ENCODE peak calls at places on chromosomes 11 and 22, in eight cellular contexts. One of them, this sample, is unnamed.

GRCh38 chr11:88357323-88358039 is 19.9 kb upstream of the CTSC start:
- DNase-seq in Calu3: no peak
- DNase-seq in stomach: no peak
- DNase-seq in lower lobe of right lung: no peak
- DNase-seq in CD4-positive, alpha-beta T cell: no peak
- DNase-seq in adrenal gland: no peak
- DNase-seq in cardiac muscle cell: no peak
- DNase-seq in psoas muscle: no peak
- DNase-seq in this sample: no peak

GRCh38 chr22:29148036-29148435 is 57.7 kb upstream of the EMID1 start:
- DNase-seq in Calu3: no peak
- DNase-seq in psoas muscle: no peak
- DNase-seq in lower lobe of right lung: no peak
- DNase-seq in CD4-positive, alpha-beta T cell: no peak
- DNase-seq in cardiac muscle cell: no peak
- DNase-seq in stomach: peak
- DNase-seq in adrenal gland: no peak
- DNase-seq in this sample: no peak

GRCh38 chr11:109971184-109971523 is 122.0 kb upstream of the ZC3H12C start:
- DNase-seq in cardiac muscle cell: peak
- DNase-seq in stomach: no peak
- DNase-seq in lower lobe of right lung: no peak
- DNase-seq in adrenal gland: no peak
- DNase-seq in Calu3: no peak
- DNase-seq in psoas muscle: no peak
- DNase-seq in CD4-positive, alpha-beta T cell: no peak
- DNase-seq in this sample: no peak

GRCh38 chr11:123640677-123641494 is 13.5 kb downstream of the SCN3B start:
- DNase-seq in stomach: peak
- DNase-seq in CD4-positive, alpha-beta T cell: peak
- DNase-seq in Calu3: peak
- DNase-seq in adrenal gland: peak
- DNase-seq in psoas muscle: peak
- DNase-seq in cardiac muscle cell: peak
- DNase-seq in lower lobe of right lung: no peak
- DNase-seq in this sample: peak

GRCh38 chr22:31177420-31178162 is 17.6 kb downstream of the RNF185 start:
- DNase-seq in cardiac muscle cell: no peak
- DNase-seq in psoas muscle: no peak
- DNase-seq in lower lobe of right lung: no peak
- DNase-seq in Calu3: no peak
- DNase-seq in CD4-positive, alpha-beta T cell: no peak
- DNase-seq in adrenal gland: no peak
- DNase-seq in stomach: no peak
- DNase-seq in this sample: no peak

GRCh38 chr22:45769569-45770210 is 98.1 kb downstream of the ATXN10 start:
- DNase-seq in cardiac muscle cell: no peak
- DNase-seq in Calu3: no peak
- DNase-seq in lower lobe of right lung: no peak
- DNase-seq in CD4-positive, alpha-beta T cell: no peak
- DNase-seq in psoas muscle: no peak
- DNase-seq in adrenal gland: no peak
- DNase-seq in stomach: no peak
- DNase-seq in this sample: no peak

GRCh38 chr22:29706493-29706892 is 13.3 kb upstream of the CABP7 start:
- DNase-seq in CD4-positive, alpha-beta T cell: no peak
- DNase-seq in psoas muscle: no peak
- DNase-seq in adrenal gland: no peak
- DNase-seq in Calu3: no peak
- DNase-seq in lower lobe of right lung: no peak
- DNase-seq in cardiac muscle cell: no peak
- DNase-seq in stomach: no peak
- DNase-seq in this sample: no peak

GRCh38 chr11:2930705-2931415 is 1.6 kb upstream of the PHLDA2 start:
- DNase-seq in Calu3: peak
- DNase-seq in CD4-positive, alpha-beta T cell: peak
- DNase-seq in psoas muscle: peak
- DNase-seq in cardiac muscle cell: peak
- DNase-seq in stomach: peak
- DNase-seq in adrenal gland: peak
- DNase-seq in lower lobe of right lung: peak
- DNase-seq in this sample: no peak

GRCh38 chr11:65593518-65594414 is 1.8 kb downstream of the KCNK7 start:
- DNase-seq in psoas muscle: no peak
- DNase-seq in stomach: no peak
- DNase-seq in cardiac muscle cell: peak
- DNase-seq in lower lobe of right lung: no peak
- DNase-seq in CD4-positive, alpha-beta T cell: no peak
- DNase-seq in adrenal gland: peak
- DNase-seq in Calu3: peak
- DNase-seq in this sample: no peak

GRCh38 chr11:62575837-62576236 is 2.1 kb upstream of the EEF1G start:
- DNase-seq in stomach: no peak
- DNase-seq in adrenal gland: no peak
- DNase-seq in lower lobe of right lung: no peak
- DNase-seq in Calu3: no peak
- DNase-seq in psoas muscle: no peak
- DNase-seq in CD4-positive, alpha-beta T cell: no peak
- DNase-seq in cardiac muscle cell: no peak
- DNase-seq in this sample: no peak

GRCh38 chr11:78840190-78840589 is 265.5 kb upstream of the NARS2 start:
- DNase-seq in cardiac muscle cell: no peak
- DNase-seq in adrenal gland: no peak
- DNase-seq in lower lobe of right lung: no peak
- DNase-seq in Calu3: no peak
- DNase-seq in stomach: no peak
- DNase-seq in psoas muscle: no peak
- DNase-seq in CD4-positive, alpha-beta T cell: no peak
- DNase-seq in this sample: no peak

GRCh38 chr11:116179346-116179850 is 593.4 kb downstream of the BUD13 start:
- DNase-seq in adrenal gland: no peak
- DNase-seq in cardiac muscle cell: no peak
- DNase-seq in CD4-positive, alpha-beta T cell: no peak
- DNase-seq in Calu3: no peak
- DNase-seq in psoas muscle: no peak
- DNase-seq in lower lobe of right lung: no peak
- DNase-seq in stomach: no peak
- DNase-seq in this sample: no peak

GRCh38 chr11:92380882-92381281 is 156.3 kb downstream of the FAT3 start:
- DNase-seq in adrenal gland: no peak
- DNase-seq in lower lobe of right lung: no peak
- DNase-seq in cardiac muscle cell: no peak
- DNase-seq in Calu3: no peak
- DNase-seq in stomach: no peak
- DNase-seq in psoas muscle: no peak
- DNase-seq in CD4-positive, alpha-beta T cell: no peak
- DNase-seq in this sample: no peak

GRCh38 chr11:102061276-102061675 is 14.0 kb downstream of the CFAP300 start:
- DNase-seq in cardiac muscle cell: peak
- DNase-seq in stomach: no peak
- DNase-seq in lower lobe of right lung: no peak
- DNase-seq in Calu3: no peak
- DNase-seq in psoas muscle: no peak
- DNase-seq in adrenal gland: no peak
- DNase-seq in CD4-positive, alpha-beta T cell: no peak
- DNase-seq in this sample: no peak

GRCh38 chr11:69364901-69365300 is 70.9 kb downstream of the MYEOV start:
- DNase-seq in psoas muscle: no peak
- DNase-seq in cardiac muscle cell: no peak
- DNase-seq in CD4-positive, alpha-beta T cell: no peak
- DNase-seq in Calu3: no peak
- DNase-seq in lower lobe of right lung: no peak
- DNase-seq in stomach: no peak
- DNase-seq in adrenal gland: no peak
- DNase-seq in this sample: no peak

GRCh38 chr22:37552560-37553163 is 7.6 kb upstream of the CDC42EP1 start:
- DNase-seq in lower lobe of right lung: no peak
- DNase-seq in Calu3: no peak
- DNase-seq in cardiac muscle cell: peak
- DNase-seq in CD4-positive, alpha-beta T cell: no peak
- DNase-seq in psoas muscle: peak
- DNase-seq in adrenal gland: peak
- DNase-seq in stomach: no peak
- DNase-seq in this sample: no peak

GRCh38 chr11:77726524-77726923 is 88.9 kb upstream of the CLNS1A start:
- DNase-seq in cardiac muscle cell: no peak
- DNase-seq in adrenal gland: no peak
- DNase-seq in CD4-positive, alpha-beta T cell: no peak
- DNase-seq in psoas muscle: no peak
- DNase-seq in Calu3: no peak
- DNase-seq in stomach: no peak
- DNase-seq in lower lobe of right lung: no peak
- DNase-seq in this sample: no peak

GRCh38 chr11:126163074-126163700 is 48.3 kb downstream of the RPUSD4 start:
- DNase-seq in lower lobe of right lung: no peak
- DNase-seq in stomach: no peak
- DNase-seq in psoas muscle: peak
- DNase-seq in adrenal gland: peak
- DNase-seq in CD4-positive, alpha-beta T cell: no peak
- DNase-seq in Calu3: no peak
- DNase-seq in cardiac muscle cell: no peak
- DNase-seq in this sample: no peak
- TF ChIP-seq CTCF in lower lobe of right lung: no peak
- TF ChIP-seq CTCF in stomach: no peak
- TF ChIP-seq CTCF in psoas muscle: no peak
- TF ChIP-seq CTCF in adrenal gland: no peak
- TF ChIP-seq CTCF in CD4-positive, alpha-beta T cell: no peak
- TF ChIP-seq CTCF in Calu3: no peak
- TF ChIP-seq CTCF in cardiac muscle cell: no peak
- TF ChIP-seq CTCF in this sample: peak

DNA sequence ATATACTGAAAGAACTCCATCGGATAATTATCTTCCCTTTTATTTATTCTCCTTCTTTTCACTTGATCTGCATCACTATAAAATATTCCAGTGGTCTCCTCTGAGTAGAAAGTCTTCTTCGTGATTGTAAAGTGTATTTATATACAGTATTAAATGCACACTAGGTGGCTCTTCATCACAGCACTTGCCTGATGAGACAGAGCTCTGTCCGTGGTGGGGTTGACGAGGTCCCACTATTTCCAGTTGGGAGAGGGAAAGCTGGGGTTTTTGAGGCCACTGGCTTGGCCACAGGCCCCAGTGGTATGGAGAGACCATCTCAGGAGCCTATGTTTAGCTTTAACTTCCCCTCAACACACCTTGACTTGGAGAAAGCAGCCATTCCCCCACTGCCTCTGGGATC is 31.6 kb upstream of the ZBTB16 start:
- DNase-seq in lower lobe of right lung: no peak
- DNase-seq in Calu3: no peak
- DNase-seq in adrenal gland: no peak
- DNase-seq in stomach: no peak
- DNase-seq in psoas muscle: no peak
- DNase-seq in cardiac muscle cell: no peak
- DNase-seq in CD4-positive, alpha-beta T cell: no peak
- DNase-seq in this sample: no peak
- TF ChIP-seq CTCF in lower lobe of right lung: no peak
- TF ChIP-seq CTCF in Calu3: no peak
- TF ChIP-seq CTCF in adrenal gland: peak
- TF ChIP-seq CTCF in stomach: no peak
- TF ChIP-seq CTCF in psoas muscle: peak
- TF ChIP-seq CTCF in cardiac muscle cell: peak
- TF ChIP-seq CTCF in CD4-positive, alpha-beta T cell: no peak
- TF ChIP-seq CTCF in this sample: no peak

GRCh38 chr11:44034639-44035038 is 13.1 kb upstream of the ACCSL start:
- DNase-seq in Calu3: no peak
- DNase-seq in adrenal gland: no peak
- DNase-seq in stomach: no peak
- DNase-seq in psoas muscle: no peak
- DNase-seq in lower lobe of right lung: no peak
- DNase-seq in cardiac muscle cell: no peak
- DNase-seq in CD4-positive, alpha-beta T cell: no peak
- DNase-seq in this sample: no peak

GRCh38 chr11:44036811-44037657 is 10.7 kb upstream of the ACCSL start:
- DNase-seq in CD4-positive, alpha-beta T cell: no peak
- DNase-seq in Calu3: peak
- DNase-seq in adrenal gland: peak
- DNase-seq in stomach: peak
- DNase-seq in lower lobe of right lung: peak
- DNase-seq in cardiac muscle cell: peak
- DNase-seq in psoas muscle: peak
- DNase-seq in this sample: peak

GRCh38 chr11:44033856-44034255 is 13.9 kb upstream of the ACCSL start:
- DNase-seq in cardiac muscle cell: no peak
- DNase-seq in CD4-positive, alpha-beta T cell: no peak
- DNase-seq in lower lobe of right lung: no peak
- DNase-seq in adrenal gland: no peak
- DNase-seq in psoas muscle: no peak
- DNase-seq in Calu3: no peak
- DNase-seq in stomach: no peak
- DNase-seq in this sample: no peak

GRCh38 chr11:44033411-44033850 is 14.3 kb upstream of the ACCSL start:
- DNase-seq in adrenal gland: no peak
- DNase-seq in cardiac muscle cell: no peak
- DNase-seq in lower lobe of right lung: no peak
- DNase-seq in stomach: no peak
- DNase-seq in CD4-positive, alpha-beta T cell: no peak
- DNase-seq in Calu3: no peak
- DNase-seq in psoas muscle: no peak
- DNase-seq in this sample: no peak

GRCh38 chr11:44037658-44037998 is 10.2 kb upstream of the ACCSL start:
- DNase-seq in cardiac muscle cell: no peak
- DNase-seq in adrenal gland: no peak
- DNase-seq in stomach: no peak
- DNase-seq in psoas muscle: no peak
- DNase-seq in CD4-positive, alpha-beta T cell: no peak
- DNase-seq in lower lobe of right lung: no peak
- DNase-seq in Calu3: no peak
- DNase-seq in this sample: no peak
- TF ChIP-seq CTCF in cardiac muscle cell: no peak
- TF ChIP-seq CTCF in adrenal gland: no peak
- TF ChIP-seq CTCF in stomach: no peak
- TF ChIP-seq CTCF in psoas muscle: no peak
- TF ChIP-seq CTCF in CD4-positive, alpha-beta T cell: no peak
- TF ChIP-seq CTCF in lower lobe of right lung: no peak
- TF ChIP-seq CTCF in Calu3: no peak
- TF ChIP-seq CTCF in this sample: no peak

GRCh38 chr11:118485273-118485672 is 42.0 kb upstream of the TTC36 start:
- DNase-seq in Calu3: no peak
- DNase-seq in cardiac muscle cell: no peak
- DNase-seq in lower lobe of right lung: no peak
- DNase-seq in CD4-positive, alpha-beta T cell: no peak
- DNase-seq in psoas muscle: no peak
- DNase-seq in adrenal gland: no peak
- DNase-seq in stomach: no peak
- DNase-seq in this sample: no peak
- TF ChIP-seq CTCF in Calu3: no peak
- TF ChIP-seq CTCF in cardiac muscle cell: peak
- TF ChIP-seq CTCF in lower lobe of right lung: no peak
- TF ChIP-seq CTCF in CD4-positive, alpha-beta T cell: no peak
- TF ChIP-seq CTCF in psoas muscle: no peak
- TF ChIP-seq CTCF in adrenal gland: no peak
- TF ChIP-seq CTCF in stomach: no peak
- TF ChIP-seq CTCF in this sample: peak

GRCh38 chr22:32909561-32910348 is 108.2 kb downstream of the TIMP3 start:
- DNase-seq in lower lobe of right lung: no peak
- DNase-seq in adrenal gland: no peak
- DNase-seq in psoas muscle: no peak
- DNase-seq in Calu3: no peak
- DNase-seq in cardiac muscle cell: no peak
- DNase-seq in CD4-positive, alpha-beta T cell: no peak
- DNase-seq in stomach: no peak
- DNase-seq in this sample: no peak
- TF ChIP-seq CTCF in lower lobe of right lung: no peak
- TF ChIP-seq CTCF in adrenal gland: no peak
- TF ChIP-seq CTCF in psoas muscle: no peak
- TF ChIP-seq CTCF in Calu3: no peak
- TF ChIP-seq CTCF in cardiac muscle cell: no peak
- TF ChIP-seq CTCF in CD4-positive, alpha-beta T cell: no peak
- TF ChIP-seq CTCF in stomach: no peak
- TF ChIP-seq CTCF in this sample: no peak

This sample was measured in neural crest cell.